ENCODE peak calls at places on chromosomes 5 and 9, in six cellular contexts. U is ACHN, K is GM10248, J is NCI-H345, P is chondrocyte, B is left ventricle myocardium inferior. L is an unnamed sample.

GRCh38 chr9:115922441-115922840 is 231.2 kb upstream of the PAPPA start:
- DNase-seq in U (no peak), K (no peak), J (no peak), P (no peak), B (no peak), L (no peak)

GRCh38 chr9:135010363-135010860 is 77.1 kb upstream of the OLFM1 start:
- DNase-seq in U (no peak), K (no peak), J (no peak), P (peak), B (no peak), L (no peak)

GRCh38 chr5:113336975-113337374 is 97.8 kb downstream of the TSSK1B start:
- DNase-seq in U (peak), K (no peak), J (no peak), P (no peak), B (no peak), L (peak)

GRCh38 chr9:77601476-77602056 is 46.6 kb downstream of the GNA14 start:
- DNase-seq in U (no peak), K (no peak), J (no peak), P (no peak), B (no peak), L (no peak)

GRCh38 chr9:135214706-135215105 is 127.2 kb downstream of the OLFM1 start:
- DNase-seq in U (no peak), K (no peak), J (no peak), P (peak), B (no peak), L (no peak)

GRCh38 chr5:82348749-82349148 is 70.6 kb upstream of the RPS23 start:
- DNase-seq in U (no peak), K (no peak), J (no peak), P (no peak), B (no peak), L (no peak)

GRCh38 chr5:105868038-105868775 is 1802.5 kb downstream of the EFNA5 start:
- DNase-seq in U (no peak), K (no peak), J (no peak), P (no peak), B (no peak), L (no peak)

GRCh38 chr5:159951387-159951786 is 35.1 kb downstream of the ADRA1B start:
- DNase-seq in U (peak), K (no peak), J (no peak), P (no peak), B (no peak), L (no peak)

GRCh38 chr9:37348917-37349316 is 73.6 kb upstream of the GRHPR start:
- DNase-seq in U (no peak), K (no peak), J (peak), P (no peak), B (no peak), L (no peak)

GRCh38 chr5:151570512-151571269 is 20.4 kb downstream of the FAT2 start:
- DNase-seq in U (no peak), K (no peak), J (peak), P (no peak), B (no peak), L (no peak)

GRCh38 chr9:122029898-122030297 is 63.2 kb downstream of the TTLL11 start:
- DNase-seq in U (peak), K (no peak), J (no peak), P (no peak), B (no peak), L (peak)

GRCh38 chr5:6328173-6328572 is 50.2 kb downstream of the MED10 start:
- DNase-seq in U (peak), K (no peak), J (no peak), P (no peak), B (no peak), L (peak)

GRCh38 chr9:92964981-92965758 is 17.8 kb downstream of the FGD3 start:
- DNase-seq in U (no peak), K (no peak), J (no peak), P (no peak), B (peak), L (no peak)

GRCh38 chr5:139181835-139182452 is 16.2 kb downstream of the SIL1 start:
- DNase-seq in U (no peak), K (no peak), J (no peak), P (no peak), B (no peak), L (no peak)

GRCh38 chr5:50886657-50887056 is 220.2 kb downstream of the PARP8 start:
- DNase-seq in U (no peak), K (no peak), J (no peak), P (no peak), B (no peak), L (no peak)

GRCh38 chr5:31131381-31131811 is 62.1 kb upstream of the CDH6 start:
- DNase-seq in U (no peak), K (no peak), J (no peak), P (no peak), B (no peak), L (peak)

GRCh38 chr5:87776785-87777184 is 364.1 kb upstream of the CCNH start:
- DNase-seq in U (no peak), K (no peak), J (no peak), P (no peak), B (no peak), L (no peak)

GRCh38 chr9:19102181-19102630 is 498 bp downstream of the HAUS6 start:
- DNase-seq in U (peak), K (peak), J (peak), P (no peak), B (no peak), L (no peak)

GRCh38 chr9:97567182-97567893 is 65.8 kb downstream of the TSTD2 start:
- DNase-seq in U (no peak), K (no peak), J (no peak), P (no peak), B (no peak), L (no peak)

GRCh38 chr5:92370032-92370431 is 986.9 kb upstream of the ARRDC3 start:
- DNase-seq in U (no peak), K (no peak), J (no peak), P (no peak), B (no peak), L (no peak)

GRCh38 chr9:27437652-27438373 is 86.3 kb upstream of the IFNK start:
- DNase-seq in U (no peak), K (no peak), J (peak), P (no peak), B (no peak), L (no peak)

L was measured in kidney glomerular epithelial cell.